ENCODE peak calls at places on chromosomes 4 and X, in eight cellular contexts. S is substantia nigra, N is cardiac muscle cell, M is foreskin melanocyte, K is ELF-1, T is T-helper 1 cell, W is adrenal gland, X is suprapubic skin. F is an unnamed sample.
A peak's percentile ranks its signal among the peaks of the same experiment; 100 is the strongest.

GRCh38 chr4:22787753-22788389 is 95.1 kb downstream of the GBA3 start:
- DNase-seq in W (no peak), K (no peak), T (no peak), N (no peak), M (no peak), S (no peak), X (no peak), F (no peak)

GRCh38 chr4:44150091-44150576 is 298.5 kb downstream of the KCTD8 start:
- DNase-seq in M (no peak), X (no peak), T (no peak), S (no peak), N (peak; percentile 1), W (no peak), K (no peak), F (no peak)

GRCh38 chr4:184401397-184402171 is 72.8 kb downstream of the IRF2 start:
- DNase-seq in K (peak; percentile 25), S (no peak), N (no peak), T (no peak), W (no peak), M (no peak), X (no peak), F (no peak)

GRCh38 chrX:110167952-110168451 is 149.9 kb downstream of the AMMECR1 start:
- DNase-seq in T (peak; percentile 35), W (no peak), K (peak; percentile 72), S (no peak), M (peak; percentile 51), X (no peak), N (peak; percentile 32), F (no peak)

GRCh38 chr4:140615451-140615850 is 46.7 kb upstream of the UCP1 start:
- DNase-seq in N (no peak), X (no peak), K (no peak), T (no peak), S (no peak), M (no peak), W (no peak), F (no peak)

GRCh38 chrX:24934279-24934678 is 81.5 kb downstream of the ARX start:
- DNase-seq in T (no peak), X (no peak), S (no peak), W (no peak), K (peak; percentile 52), N (no peak), M (no peak), F (no peak)

GRCh38 chr4:94974773-94975172 is 217.0 kb downstream of the BMPR1B start:
- DNase-seq in N (peak; percentile 57), S (no peak), X (no peak), W (no peak), M (no peak), T (no peak), K (no peak), F (no peak)

GRCh38 chr4:71449878-71450277 is 111.1 kb downstream of the SLC4A4 start:
- DNase-seq in M (no peak), K (no peak), X (no peak), S (no peak), W (no peak), T (no peak), N (peak; percentile 33), F (no peak)

GRCh38 chr4:91222019-91222418 is 1081.7 kb upstream of the GRID2 start:
- DNase-seq in N (no peak), S (no peak), K (no peak), W (no peak), M (no peak), X (no peak), T (no peak), F (no peak)

GRCh38 chr4:81565137-81565870 is 93.6 kb upstream of the RASGEF1B start:
- DNase-seq in K (peak; percentile 13), X (peak; percentile 85), N (peak; percentile 72), S (peak; percentile 78), T (no peak), W (peak; percentile 67), M (no peak), F (peak; percentile 19)

GRCh38 chrX:153944140-153944799 is at the start of gene RENBP:
- DNase-seq in X (no peak), W (peak; percentile 66), K (peak; percentile 94), S (peak; percentile 36), M (no peak), N (no peak), T (no peak), F (no peak)

GRCh38 chr4:8346838-8347605 is 77.5 kb downstream of the HTRA3 start:
- DNase-seq in N (no peak), X (peak; percentile 79), K (no peak), M (no peak), W (no peak), S (peak; percentile 23), T (no peak), F (no peak)

GRCh38 chr4:88809561-88810219 is 112.1 kb upstream of the NAP1L5 start:
- DNase-seq in X (no peak), T (no peak), N (peak; percentile 40), K (no peak), S (no peak), W (no peak), M (no peak), F (no peak)

GRCh38 chrX:69323786-69324720 is 158.8 kb upstream of the PJA1 start:
- DNase-seq in N (no peak), S (no peak), W (no peak), T (no peak), K (peak; percentile 79), M (no peak), X (no peak), F (no peak)

GRCh38 chr4:41747230-41748055 is 1.1 kb downstream of the PHOX2B start:
- DNase-seq in T (no peak), X (no peak), K (peak; percentile 64), M (no peak), S (no peak), N (no peak), W (no peak), F (no peak)

GRCh38 chr4:107937040-107937439 is 5.7 kb downstream of the CYP2U1 start:
- DNase-seq in M (no peak), W (no peak), S (no peak), K (no peak), N (no peak), T (no peak), X (no peak), F (no peak)

GRCh38 chrX:25144043-25144940 is 128.5 kb upstream of the ARX start:
- DNase-seq in T (peak; percentile 4), S (peak; percentile 0), K (peak; percentile 65), X (no peak), W (peak; percentile 70), M (peak; percentile 18), N (peak; percentile 67), F (peak; percentile 16)

GRCh38 chr4:185115827-185116232 is 27.2 kb upstream of the SLC25A4 start:
- DNase-seq in S (no peak), K (peak; percentile 90), N (peak; percentile 99), M (no peak), X (no peak), W (peak; percentile 89), T (no peak), F (peak; percentile 36)

GRCh38 chr4:156971623-156972369 is at the start of gene PDGFC:
- DNase-seq in N (peak; percentile 79), T (no peak), W (peak; percentile 84), X (peak; percentile 87), K (peak; percentile 80), M (no peak), S (peak; percentile 70), F (peak; percentile 62)

GRCh38 chrX:119266364-119266995 is 30.4 kb downstream of the PGRMC1 start:
- DNase-seq in M (peak; percentile 3), K (peak; percentile 13), X (no peak), W (peak; percentile 12), N (peak; percentile 36), T (no peak), S (peak; percentile 0), F (no peak)

GRCh38 chrX:103513476-103514108 is 5.7 kb downstream of the RAB40A start:
- DNase-seq in K (no peak), T (no peak), M (no peak), W (no peak), X (no peak), S (no peak), N (peak; percentile 35), F (no peak)

GRCh38 chr4:105896461-105896939 is 1.2 kb downstream of the NPNT start:
- DNase-seq in X (no peak), K (peak; percentile 73), T (no peak), M (no peak), W (no peak), N (no peak), S (no peak), F (no peak)

GRCh38 chr4:48967626-48968025 is 18.4 kb upstream of the CWH43 start:
- DNase-seq in M (no peak), N (no peak), K (no peak), X (no peak), W (no peak), S (no peak), T (no peak), F (no peak)

GRCh38 chr4:153154010-153154975 is 50.0 kb upstream of the TRIM2 start:
- DNase-seq in S (no peak), T (no peak), W (no peak), X (no peak), N (peak; percentile 73), M (no peak), K (no peak), F (peak; percentile 12)

GRCh38 chrX:38279188-38279587 is 48.1 kb downstream of the RPGR start:
- DNase-seq in X (no peak), S (no peak), M (no peak), N (no peak), T (no peak), W (no peak), K (peak; percentile 12), F (no peak)

GRCh38 chr4:168868044-168868855 is 141.8 kb downstream of the CBR4 start:
- DNase-seq in S (no peak), X (no peak), K (no peak), N (peak; percentile 82), W (no peak), T (no peak), M (no peak), F (no peak)

GRCh38 chrX:84501798-84502628 is at the start of gene HDX:
- DNase-seq in X (peak; percentile 84), S (peak; percentile 71), M (peak; percentile 80), K (peak; percentile 92), W (peak; percentile 93), T (peak; percentile 11), N (peak; percentile 90), F (peak; percentile 75)

GRCh38 chrX:21487832-21488231 is 113.6 kb downstream of the CNKSR2 start:
- DNase-seq in M (peak; percentile 16), W (no peak), S (no peak), X (no peak), K (no peak), N (peak; percentile 1), T (no peak), F (peak; percentile 34)

F was measured in prostate gland.